ENCODE peak calls at places on chromosome 3, in six cellular contexts. N, Y, L, M, U and B are unnamed samples.

GRCh38 chr3:26712211-26713026 is 89.8 kb downstream of the LRRC3B start:
- DNase-seq in L (no peak), M (no peak), Y (no peak), U (no peak), N (no peak), B (no peak)

GRCh38 chr3:11543141-11543947 is 100.4 kb downstream of the VGLL4 start:
- DNase-seq in L (no peak), Y (no peak), M (peak), U (no peak), N (no peak), B (no peak)

GRCh38 chr3:169772530-169772950 is 656 bp upstream of the MYNN start:
- DNase-seq in Y (peak), M (peak), L (peak), N (no peak), U (no peak), B (peak)

GRCh38 chr3:193948459-193948858 is 187.5 kb upstream of the HES1 start:
- DNase-seq in Y (no peak), N (no peak), U (no peak), M (no peak), L (no peak), B (no peak)

GRCh38 chr3:45547764-45548683 is 46.5 kb upstream of the LIMD1 start:
- DNase-seq in N (no peak), M (no peak), U (no peak), L (peak), Y (no peak), B (no peak)

GRCh38 chr3:42667523-42668402 is 14.3 kb downstream of the ZBTB47 start:
- DNase-seq in L (no peak), Y (no peak), N (peak), U (no peak), M (no peak), B (no peak)

GRCh38 chr3:38690185-38690584 is 40.7 kb upstream of the SCN5A start:
- DNase-seq in N (no peak), L (no peak), Y (no peak), M (no peak), U (no peak), B (no peak)

GRCh38 chr3:9876991-9877390 is 3.1 kb downstream of the CIDEC start:
- DNase-seq in L (no peak), Y (no peak), N (no peak), U (no peak), M (no peak), B (no peak)

GRCh38 chr3:140530603-140531002 is 147.3 kb upstream of the TRIM42 start:
- DNase-seq in U (no peak), L (no peak), Y (no peak), M (no peak), N (no peak), B (no peak)

GRCh38 chr3:42122261-42123011 is 31.3 kb downstream of the TRAK1 start:
- DNase-seq in L (no peak), Y (no peak), U (no peak), M (no peak), N (no peak), B (no peak)

GRCh38 chr3:25663324-25664065 is 1.2 kb downstream of the TOP2B start:
- DNase-seq in Y (no peak), N (no peak), L (peak), U (no peak), M (no peak), B (no peak)

GRCh38 chr3:60578936-60579335 is 672.3 kb downstream of the FHIT start:
- DNase-seq in M (no peak), L (no peak), N (no peak), U (no peak), Y (no peak), B (no peak)

GRCh38 chr3:190183121-190183520 is 62.4 kb upstream of the P3H2 start:
- DNase-seq in M (no peak), N (no peak), Y (no peak), L (peak), U (no peak), B (no peak)

GRCh38 chr3:163878396-163878795 is 1199.9 kb downstream of the SI start:
- DNase-seq in N (no peak), M (no peak), Y (no peak), L (no peak), U (no peak), B (no peak)

GRCh38 chr3:11558002-11558401 is 85.7 kb downstream of the VGLL4 start:
- DNase-seq in N (no peak), M (no peak), U (no peak), L (peak), Y (no peak), B (no peak)

GRCh38 chr3:186257866-186258265 is 104.2 kb downstream of the DGKG start:
- DNase-seq in L (no peak), N (no peak), M (no peak), U (no peak), Y (no peak), B (no peak)

GRCh38 chr3:102090646-102091045 is 241.3 kb downstream of the NFKBIZ start:
- DNase-seq in N (no peak), M (no peak), Y (no peak), L (no peak), U (no peak), B (no peak)

GRCh38 chr3:50972029-50972428 is 297.3 kb downstream of the DOCK3 start:
- DNase-seq in M (no peak), U (no peak), N (no peak), Y (no peak), L (no peak), B (no peak)

GRCh38 chr3:107574650-107575049 is 51.9 kb downstream of the BBX start:
- DNase-seq in N (no peak), Y (no peak), U (no peak), M (no peak), L (no peak), B (no peak)

GRCh38 chr3:111484666-111485065 is 57.3 kb upstream of the CD96 start:
- DNase-seq in N (no peak), M (no peak), L (no peak), Y (no peak), U (no peak), B (peak)

GRCh38 chr3:13010770-13011169 is 62.5 kb downstream of the IQSEC1 start:
- DNase-seq in M (no peak), U (no peak), Y (no peak), N (no peak), L (no peak), B (no peak)

GRCh38 chr3:135271562-135272290 is 476.7 kb downstream of the EPHB1 start:
- DNase-seq in L (peak), Y (peak), M (no peak), N (no peak), U (no peak), B (peak)

GRCh38 chr3:70621451-70621850 is 309.0 kb upstream of the MDFIC2 start:
- DNase-seq in Y (no peak), N (no peak), U (no peak), M (no peak), L (no peak), B (no peak)

GRCh38 chr3:63875510-63875909 is 11.8 kb downstream of the ATXN7 start:
- DNase-seq in U (no peak), N (no peak), M (no peak), L (no peak), Y (no peak), B (no peak)

GRCh38 chr3:66038726-66039589 is at the start of gene MAGI1:
- DNase-seq in N (peak), M (peak), Y (peak), L (peak), U (peak), B (peak)

GRCh38 chr3:171240504-171240835 is 213.9 kb upstream of the SLC2A2 start:
- DNase-seq in M (no peak), N (no peak), L (no peak), U (no peak), Y (no peak), B (no peak)

GRCh38 chr3:49940667-49941249 is 808 bp downstream of the RBM6 start:
- DNase-seq in U (no peak), N (no peak), M (no peak), Y (no peak), L (no peak), B (no peak)

GRCh38 chr3:11914041-11914440 is 67.4 kb upstream of the TAMM41 start:
- DNase-seq in L (no peak), U (no peak), M (no peak), N (no peak), Y (peak), B (no peak)

GRCh38 chr3:105798381-105798934 is 70.4 kb downstream of the CBLB start:
- DNase-seq in L (no peak), M (no peak), U (no peak), N (no peak), Y (no peak), B (no peak)

GRCh38 chr3:194365978-194366490 is 3.5 kb downstream of the LRRC15 start:
- DNase-seq in L (no peak), M (no peak), N (no peak), Y (no peak), U (no peak), B (no peak)

DNA sequence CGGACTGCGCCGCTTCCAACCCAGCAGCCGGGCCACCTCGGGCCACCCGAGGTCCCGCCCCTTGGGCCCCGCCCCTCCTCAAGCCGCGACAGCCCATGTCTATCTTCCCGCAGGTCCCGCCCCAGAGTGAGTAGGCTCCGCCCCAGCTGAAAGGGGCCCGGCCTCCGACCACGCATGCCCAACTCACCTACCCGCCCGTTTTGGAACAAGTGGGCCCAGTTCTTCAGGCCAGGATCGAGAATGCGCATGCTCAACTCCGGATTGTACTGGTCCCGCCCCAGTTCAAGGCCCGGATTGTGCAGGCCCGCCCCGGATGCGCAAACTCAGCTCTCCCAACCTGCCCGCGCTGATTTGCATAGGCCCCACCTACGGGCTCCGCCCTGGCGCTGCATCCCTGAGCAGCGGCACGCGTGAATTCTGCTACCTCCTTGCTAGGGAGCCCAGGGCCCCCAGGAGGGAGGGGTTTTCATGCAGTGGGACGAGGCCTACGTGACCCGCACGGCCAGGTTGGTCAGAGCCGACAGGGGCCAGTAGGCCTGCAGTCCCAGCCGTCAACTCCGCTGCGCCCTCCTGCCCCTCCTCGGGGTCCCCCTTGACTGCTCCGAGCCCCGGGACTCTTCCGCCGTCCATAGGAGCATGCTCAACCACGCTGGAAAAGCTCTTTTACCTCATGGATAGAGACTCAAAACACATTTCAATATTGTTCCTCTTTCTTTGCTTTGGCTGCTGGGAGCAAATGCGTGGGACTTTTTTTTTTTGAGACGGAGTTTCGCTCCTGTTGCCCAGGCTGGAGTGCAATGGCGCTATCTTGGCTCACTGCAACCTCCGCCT is at the start of gene PFKFB4:
- DNase-seq in Y (peak), U (peak), N (peak), M (peak), L (peak), B (peak)
- TF ChIP-seq CTCF in Y (no peak), U (no peak), N (no peak), M (no peak), L (no peak), B (peak)

GRCh38 chr3:40452562-40452875 is 4.6 kb upstream of the RPL14 start:
- DNase-seq in U (no peak), N (no peak), M (no peak), L (no peak), Y (no peak), B (no peak)

GRCh38 chr3:40452876-40453730 is 4.0 kb upstream of the RPL14 start:
- DNase-seq in L (peak), N (peak), Y (peak), U (peak), M (peak), B (peak)

GRCh38 chr3:40451551-40451950 is 5.6 kb upstream of the RPL14 start:
- DNase-seq in U (no peak), L (no peak), N (no peak), Y (no peak), M (no peak), B (no peak)

GRCh38 chr3:40452057-40452456 is 5.1 kb upstream of the RPL14 start:
- DNase-seq in L (no peak), N (no peak), M (no peak), Y (no peak), U (no peak), B (no peak)

GRCh38 chr3:40450438-40450837 is 6.7 kb upstream of the RPL14 start:
- DNase-seq in N (no peak), M (no peak), U (no peak), Y (no peak), L (no peak), B (no peak)
- TF ChIP-seq CTCF in N (no peak), M (no peak), U (no peak), Y (no peak), L (no peak), B (no peak)

GRCh38 chr3:52197842-52198625 is at the start of gene ALAS1:
- DNase-seq in N (peak), L (peak), M (peak), Y (peak), U (peak), B (peak)
- TF ChIP-seq CTCF in N (no peak), L (no peak), M (peak), Y (no peak), U (no peak), B (peak)

DNA sequence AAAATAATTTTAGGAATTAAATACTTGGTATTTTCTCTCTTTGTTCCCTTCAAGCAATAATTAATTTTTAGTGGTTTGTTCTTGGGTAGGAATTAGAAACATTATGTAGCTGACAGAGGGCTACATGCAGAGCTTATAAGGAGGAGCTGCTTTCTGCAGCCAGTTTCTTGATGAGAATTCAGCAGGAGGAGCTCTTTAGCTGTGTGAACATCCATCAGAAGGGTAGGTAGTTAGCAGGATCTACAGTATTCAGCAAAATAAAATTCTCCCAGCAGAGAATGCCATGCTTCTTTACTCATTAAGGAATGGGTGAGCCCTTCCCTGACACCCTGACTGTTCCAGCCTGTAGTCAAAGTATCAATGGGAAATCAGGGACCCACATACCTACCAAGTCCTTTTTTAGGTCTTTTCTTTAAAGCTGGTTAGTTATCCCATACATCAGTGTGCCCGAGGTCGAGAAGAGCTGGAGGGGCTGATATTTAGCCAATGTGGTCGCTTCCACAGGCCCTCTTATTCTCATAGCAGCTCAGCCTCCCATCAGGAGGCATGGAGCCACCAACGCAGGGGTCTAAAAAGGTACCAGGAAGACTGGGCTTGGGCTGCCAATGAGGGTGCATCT is 54.0 kb downstream of the KCNAB1 start:
- DNase-seq in N (no peak), Y (no peak), L (no peak), M (no peak), U (no peak), B (peak)
- TF ChIP-seq CTCF in N (no peak), Y (no peak), L (no peak), M (peak), U (no peak), B (peak)

GRCh38 chr3:62559831-62560445 is 186.6 kb upstream of the FEZF2 start:
- DNase-seq in M (no peak), Y (no peak), U (no peak), L (no peak), N (no peak), B (no peak)
- TF ChIP-seq CTCF in M (no peak), Y (no peak), U (no peak), L (no peak), N (no peak), B (peak)

DNA sequence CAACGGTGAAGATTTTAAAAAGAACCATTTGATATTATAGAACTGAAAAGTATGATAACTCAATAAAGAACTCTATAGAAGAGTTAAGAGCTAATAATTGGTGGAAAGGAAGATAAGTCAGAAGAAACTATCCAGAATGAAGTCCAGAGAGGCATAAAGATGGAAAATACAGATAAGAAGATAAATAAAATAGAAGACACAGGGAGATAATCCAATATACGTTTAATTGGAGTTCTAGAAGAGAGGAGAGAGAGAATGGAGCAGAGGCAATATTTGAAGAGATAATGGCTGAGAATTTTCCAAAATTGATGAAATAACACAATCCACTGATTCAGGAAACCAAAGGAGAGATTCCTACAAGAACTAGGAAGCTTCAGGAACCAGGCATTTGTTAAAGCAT is 49.8 kb upstream of the EPHB3 start:
- DNase-seq in U (no peak), N (no peak), M (no peak), Y (no peak), L (no peak), B (no peak)
- TF ChIP-seq CTCF in U (no peak), N (no peak), M (no peak), Y (no peak), L (no peak), B (no peak)

GRCh38 chr3:127822836-127823589 is 698 bp upstream of the MGLL start:
- DNase-seq in M (peak), U (no peak), Y (peak), L (peak), N (no peak), B (peak)
- TF ChIP-seq CTCF in M (peak), U (no peak), Y (no peak), L (no peak), N (no peak), B (no peak)

DNA sequence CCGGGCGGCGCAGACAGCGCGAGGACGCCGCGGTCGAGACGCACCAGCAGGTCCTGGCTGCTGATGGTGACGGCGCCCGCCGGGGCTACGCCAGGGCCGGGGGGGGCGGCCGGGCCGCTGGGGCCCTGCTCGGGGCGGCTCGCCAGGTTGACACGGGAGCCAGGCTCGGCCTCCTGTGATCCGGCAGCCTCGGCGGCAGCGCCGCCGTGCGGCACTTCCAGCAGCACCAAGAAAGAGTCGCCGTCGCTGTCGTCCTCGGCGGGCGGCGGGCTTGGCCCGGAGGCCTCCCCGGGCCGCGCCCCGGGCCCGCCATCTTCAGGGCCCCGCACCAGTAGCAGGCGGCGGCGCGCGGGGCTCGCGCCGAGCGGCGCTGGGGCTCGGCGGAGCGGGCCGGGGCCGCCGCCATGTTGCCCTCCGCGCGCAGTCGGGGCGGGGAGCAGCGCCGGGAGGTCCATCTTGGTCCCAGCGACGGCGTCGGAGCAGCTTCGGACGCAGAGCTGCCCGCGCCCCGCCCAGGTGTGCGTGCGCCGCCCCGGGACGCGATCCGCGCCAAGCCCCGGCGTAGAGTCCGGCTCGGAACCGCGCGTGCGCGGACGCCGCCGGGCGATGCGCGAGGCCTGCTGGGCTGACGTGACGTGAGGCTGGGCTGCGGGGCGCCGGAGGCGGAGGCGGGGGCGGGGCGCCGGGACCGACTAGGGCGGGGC is at the start of gene ZXDC:
- DNase-seq in M (peak), N (peak), Y (peak), L (peak), U (peak), B (peak)
- TF ChIP-seq CTCF in M (peak), N (no peak), Y (no peak), L (peak), U (no peak), B (no peak)

GRCh38 chr3:129822679-129823078 is 70.8 kb downstream of the TMCC1 start:
- DNase-seq in N (no peak), L (no peak), Y (no peak), M (no peak), U (no peak), B (no peak)

GRCh38 chr3:129831503-129831902 is 62.0 kb downstream of the TMCC1 start:
- DNase-seq in N (no peak), U (no peak), M (no peak), L (no peak), Y (no peak), B (no peak)

GRCh38 chr3:129829640-129830039 is 63.9 kb downstream of the TMCC1 start:
- DNase-seq in U (no peak), Y (no peak), M (no peak), L (peak), N (no peak), B (peak)

GRCh38 chr3:129824926-129825541 is 68.5 kb downstream of the TMCC1 start:
- DNase-seq in N (no peak), M (no peak), U (no peak), Y (no peak), L (peak), B (peak)

GRCh38 chr3:129827765-129828164 is 65.7 kb downstream of the TMCC1 start:
- DNase-seq in L (no peak), Y (no peak), N (no peak), U (no peak), M (no peak), B (no peak)
- TF ChIP-seq CTCF in L (no peak), Y (no peak), N (no peak), U (no peak), M (no peak), B (no peak)